ENCODE peak calls at places on chromosomes 7 and 10, in eight cellular contexts. L is mucosa of descending colon, M is astrocyte of the spinal cord, K is H9, P is tibial nerve, Q is fibroblast of pulmonary artery, Y is cardiac muscle cell, T is nephron progenitor cell. B is an unnamed sample.

GRCh38 chr7:159088016-159088865 is 56.4 kb downstream of the VIPR2 start:
- DNase-seq in L (no peak), M (no peak), K (peak), P (no peak), Q (no peak), Y (no peak), T (no peak), B (no peak)

GRCh38 chr7:34612671-34613070 is 45.3 kb upstream of the NPSR1 start:
- DNase-seq in L (no peak), M (peak), K (no peak), P (no peak), Q (peak), Y (peak), T (no peak), B (no peak)

GRCh38 chr7:139570119-139570518 is 46.6 kb downstream of the CLEC2L start:
- DNase-seq in L (no peak), M (no peak), K (no peak), P (no peak), Q (no peak), Y (no peak), T (no peak), B (no peak)

GRCh38 chr10:23693895-23694294 is 255.0 kb downstream of the OTUD1 start:
- DNase-seq in L (no peak), M (no peak), K (peak), P (no peak), Q (no peak), Y (no peak), T (peak), B (no peak)

GRCh38 chr10:46006219-46006618 is 24.2 kb downstream of the NCOA4 start:
- DNase-seq in L (no peak), M (peak), K (no peak), P (no peak), Q (peak), Y (peak), T (no peak), B (no peak)

GRCh38 chr10:29865700-29866355 is 193.6 kb downstream of the JCAD start:
- DNase-seq in L (no peak), M (no peak), K (no peak), P (no peak), Q (no peak), Y (no peak), T (no peak), B (no peak)

GRCh38 chr10:52368725-52369124 is 54.6 kb downstream of the DKK1 start:
- DNase-seq in L (no peak), M (no peak), K (no peak), P (no peak), Q (no peak), Y (no peak), T (no peak), B (no peak)

GRCh38 chr7:108152198-108152597 is 22.0 kb upstream of the LAMB4 start:
- DNase-seq in L (no peak), M (no peak), K (no peak), P (no peak), Q (no peak), Y (no peak), T (no peak), B (no peak)

GRCh38 chr7:41755100-41755499 is 52.2 kb upstream of the INHBA start:
- DNase-seq in L (no peak), M (peak), K (no peak), P (no peak), Q (no peak), Y (no peak), T (no peak), B (no peak)

GRCh38 chr7:82859106-82859850 is 303.4 kb downstream of the PCLO start:
- DNase-seq in L (no peak), M (peak), K (no peak), P (no peak), Q (peak), Y (no peak), T (no peak), B (no peak)

GRCh38 chr7:5636914-5637313 is 144.5 kb downstream of the RNF216 start:
- DNase-seq in L (peak), M (peak), K (no peak), P (peak), Q (peak), Y (peak), T (no peak), B (no peak)

GRCh38 chr7:101378808-101379207 is 16.1 kb downstream of the COL26A1 start:
- DNase-seq in L (no peak), M (no peak), K (peak), P (no peak), Q (no peak), Y (peak), T (peak), B (no peak)

GRCh38 chr7:4861673-4862072 is at the start of gene PAPOLB:
- DNase-seq in L (no peak), M (no peak), K (no peak), P (no peak), Q (no peak), Y (peak), T (no peak), B (no peak)

GRCh38 chr7:151827620-151828019 is 49.3 kb downstream of the PRKAG2 start:
- DNase-seq in L (no peak), M (no peak), K (no peak), P (no peak), Q (no peak), Y (no peak), T (no peak), B (no peak)

GRCh38 chr7:157938211-157938610 is 601.4 kb downstream of the DNAJB6 start:
- DNase-seq in L (no peak), M (no peak), K (no peak), P (no peak), Q (no peak), Y (no peak), T (no peak), B (no peak)

GRCh38 chr10:52376665-52377354 is 62.7 kb downstream of the DKK1 start:
- DNase-seq in L (no peak), M (no peak), K (no peak), P (no peak), Q (no peak), Y (no peak), T (no peak), B (no peak)

GRCh38 chr10:130799532-130799931 is 512.0 kb downstream of the TCERG1L start:
- DNase-seq in L (no peak), M (no peak), K (no peak), P (no peak), Q (no peak), Y (no peak), T (no peak), B (no peak)

GRCh38 chr7:134547738-134548054 is 1.2 kb upstream of the AKR1B15 start:
- DNase-seq in L (peak), M (peak), K (no peak), P (peak), Q (peak), Y (peak), T (peak), B (peak)

GRCh38 chr10:17431871-17432311 is 22.5 kb downstream of the ST8SIA6 start:
- DNase-seq in L (no peak), M (peak), K (no peak), P (no peak), Q (peak), Y (peak), T (no peak), B (no peak)

GRCh38 chr10:33489606-33490176 is 155.2 kb upstream of the NRP1 start:
- DNase-seq in L (no peak), M (no peak), K (no peak), P (no peak), Q (no peak), Y (no peak), T (no peak), B (no peak)

GRCh38 chr10:13120786-13121499 is 21.0 kb downstream of the OPTN start:
- DNase-seq in L (no peak), M (no peak), K (no peak), P (no peak), Q (peak), Y (peak), T (no peak), B (no peak)

GRCh38 chr10:3828404-3829192 is 43.6 kb upstream of the KLF6 start:
- DNase-seq in L (peak), M (peak), K (no peak), P (no peak), Q (peak), Y (peak), T (no peak), B (peak)

GRCh38 chr10:11936389-11937152 is 106.0 kb downstream of the UPF2 start:
- DNase-seq in L (peak), M (no peak), K (peak), P (no peak), Q (no peak), Y (no peak), T (no peak), B (no peak)

GRCh38 chr10:116324951-116325635 is 845 bp downstream of the CCDC172 start:
- DNase-seq in L (no peak), M (no peak), K (peak), P (no peak), Q (no peak), Y (no peak), T (no peak), B (no peak)

GRCh38 chr10:72796042-72796441 is 97.5 kb upstream of the OIT3 start:
- DNase-seq in L (no peak), M (peak), K (no peak), P (no peak), Q (peak), Y (peak), T (no peak), B (no peak)

GRCh38 chr7:150962743-150963399 is 15.2 kb downstream of the KCNH2 start:
- DNase-seq in L (peak), M (peak), K (peak), P (no peak), Q (peak), Y (peak), T (peak), B (peak)

GRCh38 chr7:128940494-128941322 is 3.0 kb downstream of the IRF5 start:
- DNase-seq in L (peak), M (no peak), K (no peak), P (no peak), Q (no peak), Y (no peak), T (no peak), B (peak)

GRCh38 chr7:111605246-111605645 is 43.0 kb upstream of the IMMP2L start:
- DNase-seq in L (no peak), M (no peak), K (no peak), P (no peak), Q (no peak), Y (no peak), T (no peak), B (no peak)

GRCh38 chr10:48507933-48508830 is 96.7 kb downstream of the ARHGAP22 start:
- DNase-seq in L (no peak), M (no peak), K (peak), P (peak), Q (no peak), Y (peak), T (no peak), B (no peak)

GRCh38 chr10:59995862-59996261 is 89.5 kb upstream of the CCDC6 start:
- DNase-seq in L (no peak), M (no peak), K (no peak), P (no peak), Q (no peak), Y (no peak), T (no peak), B (no peak)

GRCh38 chr7:93212881-93213280 is 13.4 kb downstream of the HEPACAM2 start:
- DNase-seq in L (no peak), M (no peak), K (no peak), P (no peak), Q (no peak), Y (no peak), T (no peak), B (no peak)

GRCh38 chr7:101986335-101986734 is 168.9 kb downstream of the CUX1 start:
- DNase-seq in L (no peak), M (peak), K (no peak), P (no peak), Q (no peak), Y (peak), T (no peak), B (no peak)

GRCh38 chr7:143459359-143459758 is 16.1 kb downstream of the TAS2R60 start:
- DNase-seq in L (no peak), M (no peak), K (no peak), P (no peak), Q (no peak), Y (no peak), T (no peak), B (no peak)

GRCh38 chr10:21172774-21173432 is 275.8 kb upstream of the NEBL start:
- DNase-seq in L (peak), M (no peak), K (peak), P (no peak), Q (no peak), Y (peak), T (peak), B (peak)

GRCh38 chr7:79702116-79702515 is 248.6 kb upstream of the MAGI2 start:
- DNase-seq in L (no peak), M (no peak), K (no peak), P (no peak), Q (no peak), Y (no peak), T (no peak), B (no peak)

GRCh38 chr7:63040966-63041610 is 957.6 kb upstream of the ZNF722 start:
- DNase-seq in L (no peak), M (no peak), K (no peak), P (no peak), Q (no peak), Y (no peak), T (no peak), B (no peak)

GRCh38 chr10:29517352-29517923 is 117.3 kb downstream of the SVIL start:
- DNase-seq in L (no peak), M (peak), K (peak), P (no peak), Q (peak), Y (peak), T (peak), B (peak)

GRCh38 chr7:51141451-51141971 is 175.1 kb downstream of the COBL start:
- DNase-seq in L (no peak), M (peak), K (no peak), P (no peak), Q (peak), Y (peak), T (no peak), B (no peak)

GRCh38 chr10:88115968-88116367 is 252.5 kb downstream of the PTEN start:
- DNase-seq in L (no peak), M (peak), K (no peak), P (no peak), Q (no peak), Y (no peak), T (no peak), B (no peak)

GRCh38 chr7:157189405-157189804 is 50.7 kb downstream of the UBE3C start:
- DNase-seq in L (no peak), M (no peak), K (peak), P (no peak), Q (no peak), Y (no peak), T (no peak), B (no peak)

GRCh38 chr7:148385009-148385682 is 205.4 kb upstream of the C7orf33 start:
- DNase-seq in L (no peak), M (no peak), K (no peak), P (no peak), Q (no peak), Y (no peak), T (no peak), B (no peak)
- TF ChIP-seq CTCF in L (no peak), M (no peak), K (no peak), P (no peak), Q (no peak), Y (no peak), T (no peak), B (no peak)

GRCh38 chr10:84820121-84820520 is 491.7 kb downstream of the CCSER2 start:
- DNase-seq in L (no peak), M (no peak), K (no peak), P (no peak), Q (no peak), Y (no peak), T (no peak), B (no peak)
- TF ChIP-seq CTCF in L (no peak), M (peak), K (no peak), P (no peak), Q (no peak), Y (no peak), T (no peak), B (no peak)

GRCh38 chr10:98135222-98135899 is 904 bp downstream of the R3HCC1L start:
- DNase-seq in L (no peak), M (no peak), K (no peak), P (no peak), Q (peak), Y (no peak), T (no peak), B (no peak)

GRCh38 chr10:98134117-98134430 is 383 bp upstream of the R3HCC1L start:
- DNase-seq in L (no peak), M (no peak), K (no peak), P (no peak), Q (no peak), Y (no peak), T (no peak), B (no peak)

GRCh38 chr10:98138031-98138430 is 3.6 kb downstream of the R3HCC1L start:
- DNase-seq in L (no peak), M (no peak), K (no peak), P (no peak), Q (no peak), Y (no peak), T (no peak), B (no peak)

GRCh38 chr10:98131615-98132014 is 2.8 kb upstream of the R3HCC1L start:
- DNase-seq in L (no peak), M (no peak), K (no peak), P (no peak), Q (no peak), Y (no peak), T (no peak), B (no peak)

GRCh38 chr10:98134431-98135221 is at the start of gene R3HCC1L:
- DNase-seq in L (peak), M (peak), K (peak), P (peak), Q (peak), Y (peak), T (peak), B (peak)
- TF ChIP-seq CTCF in L (no peak), M (no peak), K (no peak), P (no peak), Q (no peak), Y (no peak), T (no peak), B (no peak)

GRCh38 chr10:78850611-78851010 is 218.2 kb upstream of the ZMIZ1 start:
- DNase-seq in L (no peak), M (no peak), K (no peak), P (no peak), Q (no peak), Y (no peak), T (no peak), B (no peak)

GRCh38 chr10:78853864-78854263 is 214.9 kb upstream of the ZMIZ1 start:
- DNase-seq in L (no peak), M (no peak), K (no peak), P (no peak), Q (no peak), Y (no peak), T (no peak), B (no peak)

GRCh38 chr10:78851652-78852051 is 217.1 kb upstream of the ZMIZ1 start:
- DNase-seq in L (no peak), M (no peak), K (no peak), P (no peak), Q (no peak), Y (no peak), T (no peak), B (no peak)

GRCh38 chr10:78852447-78852846 is 216.3 kb upstream of the ZMIZ1 start:
- DNase-seq in L (no peak), M (no peak), K (no peak), P (no peak), Q (no peak), Y (no peak), T (no peak), B (no peak)

DNA sequence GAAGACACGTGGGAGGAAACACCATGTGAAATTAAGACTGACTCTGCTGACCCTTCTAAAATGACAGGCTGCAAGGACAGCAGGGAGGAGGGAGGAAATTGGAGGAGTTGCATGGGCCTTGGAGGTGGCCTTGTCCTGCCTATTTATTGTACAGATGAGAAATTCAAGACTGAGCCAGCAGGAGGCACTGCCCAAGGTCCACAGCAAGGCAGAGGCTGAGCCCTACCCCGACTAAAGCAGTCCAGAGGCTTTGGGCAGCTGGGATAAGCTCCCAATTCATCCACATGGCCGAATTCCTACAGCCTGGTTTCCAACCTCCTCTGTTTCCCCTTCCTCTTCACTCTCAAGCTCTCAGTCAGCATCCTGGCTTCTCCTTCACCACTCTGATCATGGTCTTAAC is 215.9 kb upstream of the ZMIZ1 start:
- DNase-seq in L (peak), M (no peak), K (peak), P (no peak), Q (peak), Y (peak), T (peak), B (peak)
- TF ChIP-seq CTCF in L (peak), M (no peak), K (peak), P (peak), Q (peak), Y (peak), T (peak), B (no peak)

GRCh38 chr7:99201027-99201426 is 6.9 kb downstream of the KPNA7 start:
- DNase-seq in L (no peak), M (peak), K (no peak), P (no peak), Q (peak), Y (peak), T (no peak), B (no peak)
- TF ChIP-seq CTCF in L (no peak), M (no peak), K (no peak), P (no peak), Q (no peak), Y (no peak), T (no peak), B (no peak)

GRCh38 chr7:130205084-130205947 is at the start of gene TMEM209:
- DNase-seq in L (peak), M (peak), K (peak), P (peak), Q (peak), Y (peak), T (peak), B (peak)
- TF ChIP-seq CTCF in L (no peak), M (no peak), K (no peak), P (peak), Q (no peak), Y (no peak), T (no peak), B (no peak)

DNA sequence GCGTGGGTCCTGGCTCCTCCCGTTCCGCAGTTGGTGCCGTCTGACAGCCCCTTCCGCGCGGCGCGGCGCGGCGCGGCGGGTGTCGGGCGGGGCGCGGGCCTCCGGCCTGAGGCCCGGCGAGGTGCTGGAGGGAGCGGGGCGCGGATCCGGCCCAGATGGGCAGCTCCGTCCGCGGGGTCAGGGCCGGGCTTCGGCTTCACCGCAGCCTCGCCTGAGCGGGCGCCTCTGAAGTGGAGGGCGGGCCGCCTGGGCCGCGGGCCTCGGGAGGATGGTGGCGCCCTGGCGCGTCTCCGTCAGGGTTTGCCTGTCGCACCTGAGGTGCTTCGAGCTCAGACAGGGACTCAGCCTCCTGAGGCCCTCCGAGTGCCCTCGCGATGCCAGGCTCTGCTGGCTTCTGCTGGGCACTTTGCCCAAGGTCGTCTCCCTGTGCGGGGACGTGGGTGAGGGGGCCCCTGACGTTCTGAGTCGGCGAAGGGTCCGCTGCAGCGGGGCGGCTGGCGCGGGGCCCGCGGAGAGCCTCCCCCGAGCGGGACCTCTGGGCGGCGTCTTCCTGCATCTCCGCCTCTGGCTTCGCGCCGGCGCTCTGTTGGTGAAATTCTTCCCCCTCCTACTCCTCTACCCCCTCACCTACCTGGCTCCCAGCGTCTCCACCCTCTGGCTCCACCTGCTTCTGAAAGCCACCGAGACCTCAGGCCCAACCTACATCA is 471 bp downstream of the ADCK2 start:
- DNase-seq in L (peak), M (no peak), K (peak), P (no peak), Q (no peak), Y (no peak), T (peak), B (peak)
- TF ChIP-seq CTCF in L (no peak), M (no peak), K (no peak), P (no peak), Q (no peak), Y (peak), T (no peak), B (no peak)

GRCh38 chr7:98238976-98239375 is 13.1 kb downstream of the TECPR1 start:
- DNase-seq in L (no peak), M (peak), K (no peak), P (no peak), Q (peak), Y (no peak), T (no peak), B (no peak)

GRCh38 chr7:98241674-98242241 is 10.3 kb downstream of the TECPR1 start:
- DNase-seq in L (no peak), M (no peak), K (no peak), P (no peak), Q (no peak), Y (no peak), T (no peak), B (no peak)

GRCh38 chr7:98242934-98243333 is 9.1 kb downstream of the TECPR1 start:
- DNase-seq in L (no peak), M (no peak), K (no peak), P (no peak), Q (no peak), Y (no peak), T (no peak), B (no peak)

GRCh38 chr7:98242342-98242741 is 9.7 kb downstream of the TECPR1 start:
- DNase-seq in L (no peak), M (no peak), K (no peak), P (no peak), Q (no peak), Y (no peak), T (no peak), B (no peak)

GRCh38 chr7:98240961-98241673 is 10.9 kb downstream of the TECPR1 start:
- DNase-seq in L (peak), M (peak), K (peak), P (no peak), Q (peak), Y (peak), T (peak), B (peak)
- TF ChIP-seq CTCF in L (peak), M (peak), K (peak), P (peak), Q (peak), Y (peak), T (peak), B (peak)

GRCh38 chr7:1643270-1644092 is 26.6 kb upstream of the ELFN1 start:
- DNase-seq in L (no peak), M (no peak), K (no peak), P (no peak), Q (no peak), Y (no peak), T (no peak), B (no peak)
- TF ChIP-seq CTCF in L (no peak), M (no peak), K (no peak), P (no peak), Q (no peak), Y (no peak), T (no peak), B (no peak)